ENCODE peak calls at places on chromosome 14, in ten cellular contexts. N is stimulated activated CD8-positive, alpha-beta memory T cell treated with anti-CD3 and anti-CD28 coated beads, Interleukin-4, amount 100 ng/mL, for 4 hours; W is NCI-H1105 treated with DMSO at 0.1 percent for 48 hours; D is EL; S is stimulated activated CD4-positive, alpha-beta T cell treated with anti-CD3 and anti-CD28 coated beads, Interleukin-1b, Interleukin-23, amount 100 ng/mL, for 24 hours; Q is Calu3; T is endothelial cell of umbilical vein; R is upper lobe of right lung; Z is Panc1; I is activated naive CD8-positive, alpha-beta T cell treated with anti-CD3 and anti-CD28 coated beads, Interleukin-2, amount 50 U/mL, for 24 hours. F is an unnamed sample.

GRCh38 chr14:90159688-90160087 is 96.7 kb upstream of the PSMC1 start:
- DNase-seq in N (no peak), W (no peak), D (no peak), S (no peak), Q (no peak), T (no peak), R (no peak), Z (no peak), I (no peak), F (no peak)

GRCh38 chr14:57326253-57326652 is 57.5 kb downstream of the AP5M1 start:
- DNase-seq in N (no peak), W (no peak), D (no peak), S (no peak), Q (no peak), T (no peak), R (no peak), Z (no peak), I (no peak), F (no peak)

GRCh38 chr14:100565650-100566049 is 21.6 kb downstream of the BEGAIN start:
- DNase-seq in N (no peak), W (no peak), D (no peak), S (no peak), Q (no peak), T (no peak), R (no peak), Z (no peak), I (no peak), F (no peak)

GRCh38 chr14:23929822-23930294 is 23.7 kb upstream of the DHRS4 start:
- DNase-seq in N (peak), W (peak), D (peak), S (peak), Q (peak), T (peak), R (peak), Z (peak), I (peak), F (peak)

GRCh38 chr14:51873221-51873893 is 12.9 kb downstream of the GNG2 start:
- DNase-seq in N (no peak), W (peak), D (peak), S (peak), Q (peak), T (peak), R (no peak), Z (no peak), I (no peak), F (no peak)

GRCh38 chr14:68649461-68650189 is 143.2 kb downstream of the ZFP36L1 start:
- DNase-seq in N (no peak), W (no peak), D (no peak), S (no peak), Q (no peak), T (no peak), R (peak), Z (no peak), I (no peak), F (no peak)

GRCh38 chr14:96165493-96166474 is 38.9 kb upstream of the BDKRB2 start:
- DNase-seq in N (no peak), W (no peak), D (no peak), S (no peak), Q (no peak), T (no peak), R (no peak), Z (no peak), I (no peak), F (no peak)

GRCh38 chr14:24351517-24351916 is 11.7 kb upstream of the RIPK3 start:
- DNase-seq in N (no peak), W (peak), D (peak), S (no peak), Q (no peak), T (peak), R (no peak), Z (no peak), I (no peak), F (no peak)

GRCh38 chr14:25150934-25151790 is 101.2 kb upstream of the STXBP6 start:
- DNase-seq in N (no peak), W (peak), D (peak), S (no peak), Q (no peak), T (peak), R (no peak), Z (peak), I (no peak), F (no peak)

GRCh38 chr14:55580401-55581010 is 499 bp downstream of the KTN1 start:
- DNase-seq in N (no peak), W (no peak), D (peak), S (no peak), Q (peak), T (peak), R (peak), Z (no peak), I (peak), F (no peak)

GRCh38 chr14:23359167-23359626 is 5.8 kb downstream of the EFS start:
- DNase-seq in N (no peak), W (no peak), D (no peak), S (no peak), Q (no peak), T (no peak), R (no peak), Z (no peak), I (no peak), F (no peak)

GRCh38 chr14:35121026-35121886 is 534 bp downstream of the PPP2R3C start:
- DNase-seq in N (no peak), W (no peak), D (peak), S (no peak), Q (peak), T (no peak), R (peak), Z (no peak), I (peak), F (no peak)

GRCh38 chr14:68977137-68977740 is 1.9 kb downstream of the ACTN1 start:
- DNase-seq in N (no peak), W (no peak), D (no peak), S (no peak), Q (no peak), T (no peak), R (no peak), Z (no peak), I (no peak), F (no peak)

GRCh38 chr14:75181426-75182062 is 5.1 kb upstream of the TMED10 start:
- DNase-seq in N (no peak), W (no peak), D (no peak), S (no peak), Q (no peak), T (no peak), R (no peak), Z (no peak), I (no peak), F (no peak)